ENCODE peak calls at places on chromosomes 12 and 14, in four cellular contexts. C, J, P and E are unnamed samples.

GRCh38 chr12:47904647-47905312 is at the start of gene VDR:
- DNase-seq in C (peak; percentile 97), J (peak; percentile 28), P (peak; percentile 54), E (peak; percentile 87)

GRCh38 chr12:91202390-91202789 is 19.8 kb upstream of the DCN start:
- DNase-seq in C (no peak), J (no peak), P (no peak), E (no peak)

GRCh38 chr12:57543666-57544065 is 3.3 kb downstream of the DCTN2 start:
- DNase-seq in P (no peak), J (no peak), C (no peak), E (no peak)

GRCh38 chr12:59459966-59460365 is 135.9 kb upstream of the SLC16A7 start:
- DNase-seq in P (no peak), C (no peak), J (no peak), E (no peak)

GRCh38 chr14:52277552-52277951 is 10.1 kb downstream of the PTGDR start:
- DNase-seq in J (no peak), C (no peak), P (no peak), E (no peak)

GRCh38 chr12:112381421-112381897 is 772 bp downstream of the HECTD4 start:
- DNase-seq in J (no peak), C (no peak), P (no peak), E (no peak)

GRCh38 chr14:72433511-72433910 is 460.4 kb downstream of the DPF3 start:
- DNase-seq in J (no peak), C (no peak), P (no peak), E (peak; percentile 22)

GRCh38 chr14:45252356-45253069 is 489 bp downstream of the MIS18BP1 start:
- DNase-seq in P (no peak), J (no peak), C (no peak), E (no peak)

GRCh38 chr12:22803725-22804124 is 178.8 kb downstream of the ETNK1 start:
- DNase-seq in P (no peak), C (no peak), J (no peak), E (peak; percentile 15)

GRCh38 chr12:79933580-79934264 is 1.2 kb downstream of the PPP1R12A start:
- DNase-seq in J (no peak), C (no peak), P (no peak), E (no peak)

GRCh38 chr12:68007466-68007865 is 18.2 kb downstream of the IFNG-AS1 start:
- DNase-seq in P (no peak), J (no peak), C (no peak), E (no peak)

GRCh38 chr14:70709726-70710382 is 68.1 kb downstream of the TTC9 start:
- DNase-seq in C (no peak), P (no peak), J (peak; percentile 77), E (no peak)

GRCh38 chr12:55974308-55974724 is 438 bp downstream of the RAB5B start:
- DNase-seq in J (peak; percentile 31), C (peak; percentile 65), P (no peak), E (peak; percentile 56)

GRCh38 chr14:33738029-33738428 is 212.8 kb downstream of the EGLN3 start:
- DNase-seq in J (no peak), C (no peak), P (no peak), E (no peak)

GRCh38 chr14:33738481-33738880 is 212.4 kb downstream of the EGLN3 start:
- DNase-seq in J (no peak), P (no peak), C (no peak), E (no peak)

GRCh38 chr14:33742166-33742565 is 208.7 kb downstream of the EGLN3 start:
- DNase-seq in C (no peak), J (no peak), P (no peak), E (no peak)

GRCh38 chr14:33737446-33737845 is 213.4 kb downstream of the EGLN3 start:
- DNase-seq in J (no peak), P (no peak), C (no peak), E (no peak)

DNA sequence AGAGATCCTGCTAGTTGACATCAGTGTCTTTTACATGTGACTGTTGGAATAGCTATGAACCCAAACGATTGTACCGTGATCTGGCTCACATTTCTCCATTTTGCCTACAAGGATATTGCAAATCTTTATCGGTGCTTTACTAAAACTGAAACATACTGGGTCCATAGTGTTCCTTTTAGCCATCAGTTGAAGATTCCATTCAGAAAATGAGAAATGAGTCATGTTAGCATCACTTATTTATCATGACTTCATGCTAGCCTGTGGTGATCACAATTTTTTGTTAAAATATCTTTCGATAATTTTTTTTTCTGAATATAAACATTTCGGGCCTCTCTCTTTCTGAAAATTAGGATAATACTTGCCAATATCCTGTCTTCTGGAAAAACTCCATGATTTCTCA is 210.3 kb downstream of the EGLN3 start:
- DNase-seq in J (no peak), C (no peak), P (no peak), E (no peak)
- TF ChIP-seq RNF2 in J (no peak), C (no peak), P (no peak), E (no peak)

GRCh38 chr12:96585977-96586376 is 96.6 kb downstream of the CFAP54 start:
- DNase-seq in J (no peak), C (no peak), P (no peak), E (no peak)
- TF ChIP-seq RNF2 in J (no peak), C (no peak), P (no peak), E (no peak)

GRCh38 chr14:67738740-67739504 is 37.2 kb downstream of the RDH12 start:
- DNase-seq in P (no peak), C (peak; percentile 44), J (peak; percentile 94), E (peak; percentile 93)
- TF ChIP-seq RNF2 in P (no peak), C (no peak), J (no peak), E (no peak)

GRCh38 chr12:50117057-50117622 is 5.1 kb downstream of the COX14 start:
- DNase-seq in J (no peak), P (no peak), C (no peak), E (no peak)
- TF ChIP-seq RNF2 in J (no peak), P (no peak), C (no peak), E (no peak)

DNA sequence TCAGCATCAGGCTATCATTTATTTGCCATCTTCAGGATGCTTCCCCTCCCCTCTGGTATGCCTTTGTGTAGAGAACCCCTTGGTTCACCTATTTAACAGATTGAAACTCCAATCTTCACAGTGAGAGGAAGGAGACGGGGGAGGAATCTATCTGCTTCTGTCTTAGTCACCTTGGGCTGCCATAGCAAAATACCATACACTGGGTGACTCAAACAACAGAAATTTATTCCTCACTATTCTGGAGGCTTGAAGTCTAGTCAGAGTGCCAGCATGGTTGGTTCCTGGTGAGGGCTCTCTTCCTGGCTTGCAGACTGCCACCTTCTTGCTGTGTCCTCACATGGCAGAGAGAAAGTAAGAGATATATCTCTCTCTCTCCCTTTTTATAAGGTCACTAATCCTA is 13.5 kb upstream of the EML1 start:
- DNase-seq in P (no peak), C (no peak), J (no peak), E (no peak)
- TF ChIP-seq RNF2 in P (no peak), C (no peak), J (no peak), E (no peak)

GRCh38 chr14:22865424-22866215 is 5.9 kb upstream of the LRP10 start:
- DNase-seq in P (no peak), J (no peak), C (peak; percentile 59), E (no peak)
- TF ChIP-seq RNF2 in P (no peak), J (no peak), C (no peak), E (no peak)

GRCh38 chr14:100466111-100466856 is 120.9 kb downstream of the BEGAIN start:
- DNase-seq in J (no peak), C (no peak), P (no peak), E (no peak)
- TF ChIP-seq RNF2 in J (no peak), C (no peak), P (no peak), E (no peak)

GRCh38 chr12:76037130-76038105 is 5.8 kb upstream of the PHLDA1 start:
- DNase-seq in P (no peak), J (peak; percentile 77), C (peak; percentile 61), E (peak; percentile 48)
- TF ChIP-seq RNF2 in P (no peak), J (no peak), C (no peak), E (no peak)

GRCh38 chr14:65804752-65805473 is 392.4 kb downstream of the FUT8 start:
- DNase-seq in P (no peak), C (no peak), J (no peak), E (no peak)
- TF ChIP-seq RNF2 in P (no peak), C (no peak), J (no peak), E (no peak)

GRCh38 chr12:100669922-100670321 is 96.4 kb downstream of the GAS2L3 start:
- DNase-seq in J (no peak), P (no peak), C (no peak), E (no peak)

GRCh38 chr12:100666588-100666987 is 93.1 kb downstream of the GAS2L3 start:
- DNase-seq in J (no peak), P (no peak), C (no peak), E (no peak)

GRCh38 chr12:100671396-100672074 is 98.1 kb downstream of the GAS2L3 start:
- DNase-seq in C (no peak), P (no peak), J (peak; percentile 18), E (no peak)

GRCh38 chr12:100672075-100672592 is 98.7 kb downstream of the GAS2L3 start:
- DNase-seq in J (peak; percentile 24), P (no peak), C (peak; percentile 66), E (peak; percentile 21)

GRCh38 chr12:100668939-100669536 is 95.6 kb downstream of the GAS2L3 start:
- DNase-seq in J (peak; percentile 66), P (peak; percentile 61), C (peak; percentile 63), E (peak; percentile 79)
- TF ChIP-seq RNF2 in J (no peak), P (no peak), C (no peak), E (no peak)